ENCODE peak calls at places on chromosomes 5 and 9, in five cellular contexts. W is activated naive CD4-positive, alpha-beta T cell; I is upper lobe of right lung; O is SK-MEL-5; P is NCI-H1092. L is an unnamed sample.

GRCh38 chr9:87179556-87180340 is 232.4 kb upstream of the GAS1 start:
- DNase-seq in W (no peak), I (no peak), O (peak), P (no peak), L (peak)

GRCh38 chr9:118108971-118109370 is 404.8 kb downstream of the TLR4 start:
- DNase-seq in W (no peak), I (no peak), O (no peak), P (no peak), L (no peak)

GRCh38 chr9:16985559-16986348 is 115.3 kb upstream of the BNC2 start:
- DNase-seq in W (no peak), I (no peak), O (no peak), P (no peak), L (no peak)

GRCh38 chr9:19036611-19037010 is 3.6 kb upstream of the SAXO1 start:
- DNase-seq in W (no peak), I (no peak), O (no peak), P (no peak), L (no peak)

GRCh38 chr5:170631471-170632195 is 127.8 kb downstream of the KCNIP1 start:
- DNase-seq in W (no peak), I (peak), O (peak), P (no peak), L (peak)

GRCh38 chr9:15485836-15486678 is 24.7 kb downstream of the PSIP1 start:
- DNase-seq in W (no peak), I (no peak), O (peak), P (no peak), L (peak)

GRCh38 chr5:96459313-96460109 is 26.5 kb upstream of the PCSK1 start:
- DNase-seq in W (no peak), I (no peak), O (no peak), P (peak), L (no peak)

GRCh38 chr5:135185461-135186075 is 151.5 kb upstream of the PITX1 start:
- DNase-seq in W (no peak), I (no peak), O (no peak), P (no peak), L (peak)

GRCh38 chr9:102072061-102072764 is 333.8 kb upstream of the GRIN3A start:
- DNase-seq in W (no peak), I (no peak), O (no peak), P (no peak), L (no peak)

GRCh38 chr9:123927625-123928308 is 2.2 kb downstream of the DENND1A start:
- DNase-seq in W (no peak), I (no peak), O (peak), P (no peak), L (peak)

GRCh38 chr5:103089272-103089671 is 30.7 kb downstream of the GIN1 start:
- DNase-seq in W (no peak), I (no peak), O (no peak), P (no peak), L (no peak)

GRCh38 chr5:172044631-172045314 is 38.3 kb upstream of the FBXW11 start:
- DNase-seq in W (no peak), I (no peak), O (no peak), P (no peak), L (no peak)

GRCh38 chr9:108854094-108854493 is 1.7 kb downstream of the ACTL7B start:
- DNase-seq in W (no peak), I (no peak), O (peak), P (no peak), L (no peak)